ENCODE peak calls at places on chromosomes 13 and 19, in six cellular contexts. J is ovary; P is CD8-positive, alpha-beta T cell; W is left lung; C is fibroblast of lung; Q is H9. K is an unnamed sample.
A peak's percentile ranks its signal among the peaks of the same experiment; 100 is the strongest.

GRCh38 chr13:43411741-43412140 is 375.0 kb downstream of the ENOX1 start:
- DNase-seq in J (peak; percentile 65), P (no peak), W (no peak), C (peak; percentile 30), Q (no peak), K (no peak)

GRCh38 chr13:58048670-58049069 is 417.1 kb downstream of the PCDH17 start:
- DNase-seq in J (no peak), P (no peak), W (no peak), C (peak; percentile 48), Q (no peak), K (no peak)

GRCh38 chr13:75968103-75968838 is 332.1 kb downstream of the LMO7 start:
- DNase-seq in J (no peak), P (no peak), W (no peak), C (peak; percentile 1), Q (no peak), K (no peak)

GRCh38 chr19:53328967-53329366 is 4.6 kb upstream of the ZNF845 start:
- DNase-seq in J (peak; percentile 87), P (peak; percentile 24), W (no peak), C (no peak), Q (peak; percentile 48), K (peak; percentile 59)

GRCh38 chr19:18526316-18526715 is 4.4 kb upstream of the ELL start:
- DNase-seq in J (no peak), P (no peak), W (no peak), C (no peak), Q (no peak), K (no peak)

GRCh38 chr19:48443731-48444128 is 2.1 kb upstream of the GRWD1 start:
- DNase-seq in J (no peak), P (no peak), W (no peak), C (no peak), Q (no peak), K (no peak)

GRCh38 chr13:56953965-56954364 is 186.8 kb upstream of the PRR20A start:
- DNase-seq in J (no peak), P (no peak), W (no peak), C (no peak), Q (no peak), K (no peak)

GRCh38 chr19:31572671-31573298 is 223.5 kb upstream of the TSHZ3 start:
- DNase-seq in J (no peak), P (no peak), W (no peak), C (no peak), Q (no peak), K (no peak)

GRCh38 chr13:45393941-45394570 is 24.1 kb downstream of the SLC25A30 start:
- DNase-seq in J (no peak), P (no peak), W (no peak), C (peak; percentile 51), Q (peak; percentile 72), K (no peak)

GRCh38 chr19:17543991-17544390 is 11.5 kb upstream of the COLGALT1 start:
- DNase-seq in J (no peak), P (no peak), W (no peak), C (no peak), Q (no peak), K (no peak)

GRCh38 chr13:71625183-71625582 is 241.8 kb downstream of the DACH1 start:
- DNase-seq in J (no peak), P (no peak), W (no peak), C (peak; percentile 35), Q (no peak), K (no peak)

GRCh38 chr19:39924952-39925351 is 9.5 kb downstream of the FCGBP start:
- DNase-seq in J (no peak), P (no peak), W (no peak), C (no peak), Q (no peak), K (no peak)

GRCh38 chr13:99606322-99607089 is 105.2 kb downstream of the TM9SF2 start:
- DNase-seq in J (peak; percentile 93), P (peak; percentile 88), W (peak; percentile 95), C (peak; percentile 77), Q (peak; percentile 89), K (peak; percentile 92)

GRCh38 chr19:281992-282391 is 9.2 kb downstream of the PLPP2 start:
- DNase-seq in J (no peak), P (no peak), W (no peak), C (no peak), Q (no peak), K (no peak)

GRCh38 chr13:58134525-58134924 is 503.0 kb downstream of the PCDH17 start:
- DNase-seq in J (no peak), P (no peak), W (no peak), C (no peak), Q (no peak), K (no peak)

GRCh38 chr19:55472463-55472862 is 4.0 kb upstream of the ZNF628 start:
- DNase-seq in J (no peak), P (no peak), W (no peak), C (peak; percentile 90), Q (no peak), K (no peak)

GRCh38 chr19:32387701-32388392 is 17.7 kb upstream of the DPY19L3 start:
- DNase-seq in J (no peak), P (no peak), W (no peak), C (peak; percentile 71), Q (no peak), K (no peak)

GRCh38 chr13:50574731-50575130 is 268.8 kb downstream of the DLEU7 start:
- DNase-seq in J (no peak), P (no peak), W (no peak), C (peak; percentile 95), Q (no peak), K (no peak)

GRCh38 chr19:6047741-6048231 is 62.5 kb downstream of the RFX2 start:
- DNase-seq in J (no peak), P (no peak), W (no peak), C (peak; percentile 39), Q (peak; percentile 75), K (no peak)

GRCh38 chr13:36370108-36370429 is 23.9 kb upstream of the SPART start:
- DNase-seq in J (no peak), P (no peak), W (no peak), C (peak; percentile 54), Q (no peak), K (no peak)

GRCh38 chr13:38008636-38009035 is 139.1 kb upstream of the TRPC4 start:
- DNase-seq in J (no peak), P (no peak), W (no peak), C (no peak), Q (no peak), K (no peak)

GRCh38 chr13:113835461-113836274 is 28.2 kb downstream of the GAS6 start:
- DNase-seq in J (no peak), P (no peak), W (no peak), C (peak; percentile 74), Q (no peak), K (peak; percentile 36)

DNA sequence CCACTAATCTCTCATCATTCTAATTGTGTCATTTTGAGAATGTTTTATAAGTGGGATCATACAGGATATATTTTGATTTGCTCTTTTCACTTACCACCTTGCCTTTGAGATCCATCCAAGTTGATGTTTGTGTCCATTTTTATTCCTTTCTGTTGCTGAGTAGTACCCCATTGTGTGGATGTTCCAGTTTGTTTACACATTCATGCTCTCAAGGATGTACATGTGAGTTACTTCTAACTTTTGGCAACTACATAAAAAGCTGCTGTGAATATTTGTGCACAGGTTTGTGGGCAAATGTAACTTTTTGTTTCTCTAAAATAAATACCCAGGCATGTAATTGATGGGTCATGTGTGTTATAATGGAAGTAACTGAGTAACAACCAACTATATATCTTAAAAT is 64.9 kb downstream of the RFC3 start:
- DNase-seq in J (no peak), P (no peak), W (no peak), C (no peak), Q (no peak), K (no peak)
- H3K4me1 ChIP-seq in J (peaks cover 3% of the 10 kb centered on the region), P (no peaks in the 10 kb centered on the region), W (no peaks in the 10 kb centered on the region), C (no peaks in the 10 kb centered on the region), Q (no peaks in the 10 kb centered on the region), K (no peaks in the 10 kb centered on the region)

GRCh38 chr13:30751183-30751933 is 16.0 kb downstream of the ALOX5AP start:
- DNase-seq in J (no peak), P (no peak), W (no peak), C (no peak), Q (no peak), K (no peak)
- H3K4me1 ChIP-seq in J (peaks cover 4% of the 10 kb centered on the region), P (peaks cover under 1% of the 10 kb centered on the region), W (peaks cover 49% of the 10 kb centered on the region), C (no peaks in the 10 kb centered on the region), Q (no peaks in the 10 kb centered on the region), K (peaks cover 16% of the 10 kb centered on the region)

GRCh38 chr13:25301347-25302113 is at the start of gene NUP58:
- DNase-seq in J (peak; percentile 96), P (peak; percentile 93), W (peak; percentile 96), C (peak; percentile 94), Q (peak; percentile 85), K (peak; percentile 98)
- H3K4me1 ChIP-seq in J (peaks cover 4% of the 10 kb centered on the region), P (peaks cover 18% of the 10 kb centered on the region), W (peaks cover 46% of the 10 kb centered on the region), C (no peaks in the 10 kb centered on the region), Q (no peaks in the 10 kb centered on the region), K (peaks cover 38% of the 10 kb centered on the region)

GRCh38 chr19:3162418-3163229 is 15.9 kb upstream of the S1PR4 start:
- DNase-seq in J (no peak), P (no peak), W (no peak), C (no peak), Q (no peak), K (no peak)

GRCh38 chr19:3163230-3163886 is 15.2 kb upstream of the S1PR4 start:
- DNase-seq in J (peak; percentile 74), P (peak; percentile 67), W (peak; percentile 72), C (peak; percentile 28), Q (peak; percentile 84), K (peak; percentile 85)

GRCh38 chr19:3163943-3164342 is 14.6 kb upstream of the S1PR4 start:
- DNase-seq in J (no peak), P (no peak), W (no peak), C (no peak), Q (no peak), K (no peak)

GRCh38 chr19:3171894-3172679 is 6.5 kb upstream of the S1PR4 start:
- DNase-seq in J (no peak), P (no peak), W (no peak), C (no peak), Q (no peak), K (no peak)

GRCh38 chr19:3167533-3168272 is 10.9 kb upstream of the S1PR4 start:
- DNase-seq in J (no peak), P (no peak), W (no peak), C (no peak), Q (no peak), K (no peak)
- H3K4me1 ChIP-seq in J (peaks cover 2% of the 10 kb centered on the region), P (no peaks in the 10 kb centered on the region), W (peaks cover 76% of the 10 kb centered on the region), C (no peaks in the 10 kb centered on the region), Q (no peaks in the 10 kb centered on the region), K (peaks cover 11% of the 10 kb centered on the region)

GRCh38 chr13:111215081-111216047 is 100.3 kb downstream of the ARHGEF7 start:
- DNase-seq in J (no peak), P (no peak), W (no peak), C (no peak), Q (no peak), K (no peak)
- H3K4me1 ChIP-seq in J (peaks cover 15% of the 10 kb centered on the region), P (no peaks in the 10 kb centered on the region), W (peaks cover 40% of the 10 kb centered on the region), C (peaks cover 15% of the 10 kb centered on the region), Q (peaks cover 26% of the 10 kb centered on the region), K (peaks cover 72% of the 10 kb centered on the region)

DNA sequence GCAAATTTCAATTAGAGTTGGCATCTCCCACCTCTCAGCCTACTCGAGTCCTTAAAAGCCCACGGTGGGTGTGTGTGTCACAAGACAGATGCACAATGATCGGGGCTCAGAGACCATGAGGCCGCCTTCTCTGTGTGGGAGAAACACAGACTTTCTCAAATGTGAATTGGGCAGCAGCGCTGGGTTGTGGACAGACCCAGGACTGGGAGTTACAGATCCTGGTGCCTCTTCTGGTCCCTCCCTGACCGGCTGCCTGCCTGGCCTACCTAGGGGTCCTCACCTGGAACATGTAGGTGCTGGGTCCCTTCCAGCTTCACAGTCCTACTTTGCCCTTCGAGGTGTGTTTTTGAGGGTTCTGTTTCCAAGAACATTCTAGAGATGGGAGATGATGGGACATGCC is 4.9 kb downstream of the CEACAM8 start:
- DNase-seq in J (no peak), P (no peak), W (no peak), C (no peak), Q (no peak), K (no peak)
- H3K4me1 ChIP-seq in J (no peaks in the 10 kb centered on the region), P (no peaks in the 10 kb centered on the region), W (peaks cover 3% of the 10 kb centered on the region), C (no peaks in the 10 kb centered on the region), Q (no peaks in the 10 kb centered on the region), K (no peaks in the 10 kb centered on the region)

K was measured in lower lobe of right lung.